ENCODE peak calls at places on chromosomes 13 and 19, in seven cellular contexts. A is ovary, Z is fibroblast of the aortic adventitia, Q is bronchial epithelial cell, F is mucosa of descending colon, D is GM23248, G is K562. Y is an unnamed sample.

GRCh38 chr19:29806098-29806866 is 5.5 kb upstream of the CCNE1 start:
- DNase-seq in A (peak), Z (peak), Q (no peak), F (no peak), D (peak), G (peak), Y (peak)

GRCh38 chr13:31756346-31756745 is 17.0 kb downstream of the RXFP2 start:
- DNase-seq in A (no peak), Z (peak), Q (peak), F (no peak), D (peak), G (no peak), Y (no peak)

GRCh38 chr13:50299546-50300249 is 284.5 kb downstream of the KCNRG start:
- DNase-seq in A (no peak), Z (no peak), Q (peak), F (no peak), D (no peak), G (no peak), Y (no peak)

GRCh38 chr13:40232321-40232720 is 434.1 kb downstream of the FOXO1 start:
- DNase-seq in A (no peak), Z (no peak), Q (no peak), F (no peak), D (no peak), G (no peak), Y (no peak)

GRCh38 chr13:35472308-35473008 is 4.0 kb downstream of the MAB21L1 start:
- DNase-seq in A (no peak), Z (peak), Q (no peak), F (no peak), D (peak), G (no peak), Y (no peak)

GRCh38 chr13:83992566-83993358 is 110.5 kb upstream of the SLITRK1 start:
- DNase-seq in A (no peak), Z (no peak), Q (no peak), F (no peak), D (no peak), G (no peak), Y (no peak)

GRCh38 chr13:74132152-74132767 is 1.9 kb downstream of the KLF12 start:
- DNase-seq in A (no peak), Z (peak), Q (peak), F (no peak), D (peak), G (no peak), Y (peak)

GRCh38 chr19:3024509-3024869 is 4.6 kb downstream of the TLE2 start:
- DNase-seq in A (no peak), Z (no peak), Q (peak), F (no peak), D (no peak), G (peak), Y (no peak)

GRCh38 chr13:50387124-50387581 is 371.9 kb downstream of the KCNRG start:
- DNase-seq in A (peak), Z (peak), Q (peak), F (peak), D (peak), G (peak), Y (peak)

GRCh38 chr19:14091086-14091884 is 734 bp upstream of the SAMD1 start:
- DNase-seq in A (no peak), Z (peak), Q (peak), F (peak), D (peak), G (peak), Y (peak)

GRCh38 chr13:107365466-107366215 is 797.7 kb upstream of the ARGLU1 start:
- DNase-seq in A (no peak), Z (no peak), Q (peak), F (no peak), D (peak), G (no peak), Y (no peak)

GRCh38 chr13:51276684-51277083 is 54.5 kb downstream of the FAM124A start:
- DNase-seq in A (no peak), Z (peak), Q (no peak), F (peak), D (no peak), G (no peak), Y (peak)

GRCh38 chr19:54952591-54953344 is 5.4 kb upstream of the NLRP7 start:
- DNase-seq in A (no peak), Z (no peak), Q (peak), F (no peak), D (peak), G (no peak), Y (no peak)

GRCh38 chr19:48630289-48631036 is 6.7 kb downstream of the DBP start:
- DNase-seq in A (peak), Z (peak), Q (no peak), F (peak), D (peak), G (no peak), Y (peak)
- H3K4me3 ChIP-seq in A (no peak), Z (no peak), Q (no peak), F (no peak), D (no peak), G (no peak), Y (no peak)

GRCh38 chr19:4174895-4175668 is 7.3 kb downstream of the SIRT6 start:
- DNase-seq in A (no peak), Z (no peak), Q (no peak), F (no peak), D (no peak), G (no peak), Y (no peak)
- H3K4me3 ChIP-seq in A (no peak), Z (no peak), Q (no peak), F (no peak), D (no peak), G (no peak), Y (no peak)

DNA sequence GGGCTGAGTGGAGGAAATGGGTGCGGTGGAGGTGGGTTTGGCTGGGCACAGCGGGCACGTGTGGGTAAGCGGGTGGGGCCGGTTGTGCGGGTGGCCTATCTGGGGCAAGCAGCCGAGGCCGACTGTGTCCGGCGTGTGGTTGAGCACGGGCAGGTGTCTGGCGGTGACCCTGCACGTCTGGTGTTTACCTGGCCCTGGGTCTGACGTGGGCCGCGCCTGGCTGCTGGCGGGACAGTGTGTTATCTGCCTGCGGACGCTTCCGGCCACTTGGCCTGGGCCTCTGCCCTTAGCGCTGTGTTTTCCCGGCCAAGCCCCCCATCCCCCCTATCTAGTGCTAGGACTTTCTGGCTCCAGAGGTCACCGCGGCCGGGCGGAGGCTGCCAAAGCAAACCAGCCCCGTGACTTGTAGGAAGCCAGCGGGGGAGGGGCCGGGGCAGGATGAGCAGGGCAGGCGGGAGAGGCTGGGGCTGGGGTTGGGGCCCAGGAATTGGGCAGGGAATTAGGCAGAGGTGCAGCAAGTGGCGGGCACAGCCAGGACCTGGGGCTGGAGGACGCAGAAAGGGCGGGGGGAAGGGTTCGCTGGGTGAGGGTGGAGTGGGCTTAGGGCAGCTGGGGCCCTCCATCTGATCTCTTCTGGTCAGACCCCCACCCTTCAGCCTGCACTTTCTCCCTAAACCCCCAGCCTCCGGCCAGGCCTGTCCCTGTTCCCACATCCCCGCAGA is 534 bp upstream of the HPN start:
- DNase-seq in A (peak), Z (peak), Q (no peak), F (peak), D (no peak), G (peak), Y (peak)
- H3K4me3 ChIP-seq in A (no peak), Z (no peak), Q (no peak), F (no peak), D (no peak), G (no peak), Y (no peak)

GRCh38 chr13:112586334-112586733 is 1.6 kb downstream of the TUBGCP3 start:
- DNase-seq in A (no peak), Z (no peak), Q (no peak), F (no peak), D (no peak), G (no peak), Y (no peak)
- H3K4me3 ChIP-seq in A (no peak), Z (peak), Q (no peak), F (no peak), D (peak), G (peak), Y (no peak)

GRCh38 chr19:36073121-36073876 is 18.6 kb downstream of the WDR62 start:
- DNase-seq in A (no peak), Z (no peak), Q (no peak), F (no peak), D (no peak), G (no peak), Y (no peak)

GRCh38 chr19:36064829-36065228 is 10.1 kb downstream of the WDR62 start:
- DNase-seq in A (no peak), Z (no peak), Q (no peak), F (no peak), D (no peak), G (no peak), Y (no peak)

GRCh38 chr19:36072081-36072480 is 17.4 kb downstream of the WDR62 start:
- DNase-seq in A (no peak), Z (no peak), Q (no peak), F (no peak), D (no peak), G (no peak), Y (no peak)

DNA sequence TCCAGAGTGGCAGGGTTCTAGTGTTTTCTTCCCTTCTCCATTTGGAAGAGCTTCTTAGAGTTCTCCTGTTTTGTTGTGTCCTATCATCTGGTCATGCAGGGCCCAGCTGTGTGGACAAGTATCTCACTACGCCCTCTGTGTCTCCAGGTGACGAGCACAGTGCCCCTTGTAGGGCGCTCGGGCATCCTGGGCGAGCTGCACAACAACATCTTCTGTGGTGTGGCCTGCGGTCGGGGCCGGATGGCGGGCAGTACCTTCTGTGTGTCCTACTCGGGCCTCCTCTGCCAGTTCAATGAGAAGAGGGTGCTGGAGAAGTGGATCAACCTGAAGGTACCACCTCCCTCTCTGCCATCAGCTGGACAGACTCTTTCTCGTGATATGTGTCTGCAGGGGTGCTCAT is 13.0 kb downstream of the WDR62 start:
- DNase-seq in A (no peak), Z (no peak), Q (no peak), F (no peak), D (no peak), G (no peak), Y (no peak)
- H3K4me3 ChIP-seq in A (no peak), Z (no peak), Q (no peak), F (no peak), D (no peak), G (no peak), Y (no peak)

GRCh38 chr19:10521461-10522216 is 4.4 kb upstream of the S1PR5 start:
- DNase-seq in A (no peak), Z (no peak), Q (no peak), F (no peak), D (no peak), G (no peak), Y (no peak)
- H3K4me3 ChIP-seq in A (no peak), Z (no peak), Q (no peak), F (no peak), D (no peak), G (no peak), Y (no peak)

GRCh38 chr13:77532983-77533382 is 2.5 kb upstream of the SCEL start:
- DNase-seq in A (no peak), Z (no peak), Q (no peak), F (no peak), D (no peak), G (no peak), Y (no peak)

GRCh38 chr13:77537302-77537919 is 1.9 kb downstream of the SCEL start:
- DNase-seq in A (no peak), Z (no peak), Q (peak), F (no peak), D (no peak), G (no peak), Y (no peak)

GRCh38 chr13:77536358-77536757 is 852 bp downstream of the SCEL start:
- DNase-seq in A (no peak), Z (no peak), Q (no peak), F (no peak), D (no peak), G (no peak), Y (peak)

GRCh38 chr13:77533875-77534788 is 1.4 kb upstream of the SCEL start:
- DNase-seq in A (no peak), Z (no peak), Q (peak), F (no peak), D (no peak), G (no peak), Y (no peak)

DNA sequence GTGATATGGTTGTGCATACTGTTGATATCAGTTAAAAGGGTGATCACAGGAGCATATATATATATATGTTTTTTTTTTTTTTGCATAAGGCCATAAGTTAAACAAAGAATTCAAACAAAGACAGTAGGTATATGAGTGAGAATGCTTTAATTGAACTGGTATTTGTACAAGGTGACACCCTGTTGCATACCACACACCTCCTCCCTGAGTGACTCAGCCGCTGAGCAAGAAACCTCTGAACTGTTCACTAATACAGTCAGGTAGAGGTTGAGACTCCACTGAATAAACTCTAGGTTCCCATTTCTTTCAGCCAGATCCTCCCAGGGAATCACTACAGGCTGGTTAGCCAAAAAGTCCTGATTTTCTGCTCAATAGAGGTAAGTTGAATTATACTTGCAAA is at the start of gene SCEL:
- DNase-seq in A (no peak), Z (no peak), Q (peak), F (no peak), D (no peak), G (no peak), Y (peak)
- H3K4me3 ChIP-seq in A (no peak), Z (no peak), Q (peak), F (no peak), D (no peak), G (no peak), Y (no peak)

DNA sequence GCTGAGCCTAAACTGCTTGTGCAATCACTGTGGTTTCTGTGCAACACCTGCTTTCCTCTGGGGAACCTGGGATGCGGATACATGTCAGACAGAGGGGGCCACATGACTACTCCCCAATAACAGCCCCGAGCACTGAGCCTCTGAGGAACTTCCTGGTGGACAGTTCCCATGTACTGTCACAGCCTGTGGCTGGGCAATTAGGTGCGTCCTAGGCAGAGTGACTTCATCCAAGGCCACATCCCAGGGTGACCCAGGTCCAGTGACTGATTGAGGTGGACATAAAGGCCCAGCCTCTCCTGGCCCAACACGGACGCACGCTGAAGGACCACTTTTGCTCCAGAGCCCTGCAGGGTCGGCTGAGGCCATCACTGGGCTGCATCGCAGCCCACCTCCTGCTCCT is 24.0 kb downstream of the VRK3 start:
- DNase-seq in A (no peak), Z (no peak), Q (no peak), F (no peak), D (no peak), G (no peak), Y (no peak)
- H3K4me3 ChIP-seq in A (no peak), Z (no peak), Q (no peak), F (no peak), D (no peak), G (no peak), Y (no peak)

GRCh38 chr19:51722492-51722891 is 1.3 kb downstream of the HAS1 start:
- DNase-seq in A (no peak), Z (no peak), Q (no peak), F (no peak), D (no peak), G (no peak), Y (no peak)
- H3K4me3 ChIP-seq in A (no peak), Z (no peak), Q (no peak), F (no peak), D (no peak), G (no peak), Y (no peak)

Y was measured in hepatocyte.